ENCODE peak calls at places on chromosome 17, in six cellular contexts. One of them, this sample, is unnamed.

GRCh38 chr17:79711715-79712305 is 18.9 kb upstream of the ENPP7 start:
- DNase-seq in AG09309: no peak
- DNase-seq in brain microvascular endothelial cell: no peak
- DNase-seq in prostate gland: peak; percentile 46
- DNase-seq in left ventricle myocardium inferior: no peak
- DNase-seq in Panc1: no peak
- DNase-seq in this sample: no peak

GRCh38 chr17:35944151-35944550 is 638 bp upstream of the LYZL6 start:
- DNase-seq in AG09309: no peak
- DNase-seq in brain microvascular endothelial cell: peak; percentile 20
- DNase-seq in Panc1: no peak
- DNase-seq in left ventricle myocardium inferior: no peak
- DNase-seq in prostate gland: no peak
- DNase-seq in this sample: no peak

GRCh38 chr17:71412803-71413202 is 708.0 kb upstream of the SOX9 start:
- DNase-seq in Panc1: peak; percentile 93
- DNase-seq in brain microvascular endothelial cell: peak; percentile 95
- DNase-seq in left ventricle myocardium inferior: no peak
- DNase-seq in prostate gland: no peak
- DNase-seq in AG09309: peak; percentile 93
- DNase-seq in this sample: no peak

GRCh38 chr17:36131436-36131835 is 27.8 kb downstream of the CCL4 start:
- DNase-seq in brain microvascular endothelial cell: no peak
- DNase-seq in left ventricle myocardium inferior: no peak
- DNase-seq in AG09309: no peak
- DNase-seq in prostate gland: no peak
- DNase-seq in Panc1: no peak
- DNase-seq in this sample: no peak

GRCh38 chr17:63823659-63824331 is 3.4 kb upstream of the PSMC5 start:
- DNase-seq in AG09309: no peak
- DNase-seq in left ventricle myocardium inferior: no peak
- DNase-seq in Panc1: no peak
- DNase-seq in brain microvascular endothelial cell: no peak
- DNase-seq in prostate gland: no peak
- DNase-seq in this sample: no peak

GRCh38 chr17:41464682-41465081 is 2.5 kb downstream of the KRT32 start:
- DNase-seq in AG09309: peak; percentile 89
- DNase-seq in left ventricle myocardium inferior: peak; percentile 42
- DNase-seq in prostate gland: peak; percentile 87
- DNase-seq in brain microvascular endothelial cell: peak; percentile 78
- DNase-seq in Panc1: peak; percentile 90
- DNase-seq in this sample: no peak

GRCh38 chr17:60253048-60253447 is 103.3 kb downstream of the CA4 start:
- DNase-seq in left ventricle myocardium inferior: no peak
- DNase-seq in AG09309: no peak
- DNase-seq in brain microvascular endothelial cell: no peak
- DNase-seq in Panc1: no peak
- DNase-seq in prostate gland: no peak
- DNase-seq in this sample: no peak

GRCh38 chr17:18361837-18362380 is 1.4 kb downstream of the SHMT1 start:
- DNase-seq in prostate gland: no peak
- DNase-seq in brain microvascular endothelial cell: no peak
- DNase-seq in left ventricle myocardium inferior: no peak
- DNase-seq in Panc1: no peak
- DNase-seq in AG09309: no peak
- DNase-seq in this sample: no peak

GRCh38 chr17:82520041-82520910 is 744 bp downstream of the FOXK2 start:
- DNase-seq in AG09309: no peak
- DNase-seq in prostate gland: no peak
- DNase-seq in brain microvascular endothelial cell: no peak
- DNase-seq in left ventricle myocardium inferior: peak; percentile 20
- DNase-seq in Panc1: no peak
- DNase-seq in this sample: peak; percentile 65

GRCh38 chr17:58960068-58960467 is 146.6 kb downstream of the TRIM37 start:
- DNase-seq in brain microvascular endothelial cell: peak; percentile 68
- DNase-seq in prostate gland: peak; percentile 72
- DNase-seq in AG09309: peak; percentile 38
- DNase-seq in left ventricle myocardium inferior: no peak
- DNase-seq in Panc1: no peak
- DNase-seq in this sample: peak; percentile 20

GRCh38 chr17:35076874-35077273 is 13.4 kb upstream of the RFFL start:
- DNase-seq in AG09309: no peak
- DNase-seq in Panc1: no peak
- DNase-seq in left ventricle myocardium inferior: no peak
- DNase-seq in prostate gland: no peak
- DNase-seq in brain microvascular endothelial cell: no peak
- DNase-seq in this sample: no peak

GRCh38 chr17:29162082-29162908 is 17.9 kb downstream of the MYO18A start:
- DNase-seq in brain microvascular endothelial cell: no peak
- DNase-seq in prostate gland: no peak
- DNase-seq in left ventricle myocardium inferior: no peak
- DNase-seq in AG09309: no peak
- DNase-seq in Panc1: no peak
- DNase-seq in this sample: no peak

GRCh38 chr17:70945386-70945785 is 776.1 kb downstream of the KCNJ2 start:
- DNase-seq in brain microvascular endothelial cell: no peak
- DNase-seq in AG09309: no peak
- DNase-seq in left ventricle myocardium inferior: no peak
- DNase-seq in prostate gland: no peak
- DNase-seq in Panc1: no peak
- DNase-seq in this sample: no peak

GRCh38 chr17:64084940-64085649 is 44.8 kb downstream of the ERN1 start:
- DNase-seq in left ventricle myocardium inferior: no peak
- DNase-seq in prostate gland: no peak
- DNase-seq in brain microvascular endothelial cell: no peak
- DNase-seq in Panc1: no peak
- DNase-seq in AG09309: no peak
- DNase-seq in this sample: no peak

GRCh38 chr17:69373069-69373468 is 41.4 kb upstream of the MAP2K6 start:
- DNase-seq in left ventricle myocardium inferior: no peak
- DNase-seq in AG09309: no peak
- DNase-seq in prostate gland: no peak
- DNase-seq in brain microvascular endothelial cell: no peak
- DNase-seq in Panc1: no peak
- DNase-seq in this sample: no peak

GRCh38 chr17:39813631-39814030 is 50.5 kb downstream of the IKZF3 start:
- DNase-seq in left ventricle myocardium inferior: no peak
- DNase-seq in prostate gland: no peak
- DNase-seq in AG09309: no peak
- DNase-seq in Panc1: no peak
- DNase-seq in brain microvascular endothelial cell: no peak
- DNase-seq in this sample: no peak

GRCh38 chr17:80799553-80800403 is 191.9 kb upstream of the CHMP6 start:
- DNase-seq in AG09309: no peak
- DNase-seq in Panc1: no peak
- DNase-seq in brain microvascular endothelial cell: no peak
- DNase-seq in prostate gland: no peak
- DNase-seq in left ventricle myocardium inferior: no peak
- DNase-seq in this sample: no peak

GRCh38 chr17:48599373-48599772 is 5.4 kb downstream of the HOXB6 start:
- DNase-seq in prostate gland: no peak
- DNase-seq in left ventricle myocardium inferior: no peak
- DNase-seq in brain microvascular endothelial cell: no peak
- DNase-seq in AG09309: no peak
- DNase-seq in Panc1: no peak
- DNase-seq in this sample: no peak

GRCh38 chr17:75731716-75732498 is 10.6 kb downstream of the ITGB4 start:
- DNase-seq in Panc1: no peak
- DNase-seq in prostate gland: no peak
- DNase-seq in left ventricle myocardium inferior: no peak
- DNase-seq in AG09309: no peak
- DNase-seq in brain microvascular endothelial cell: no peak
- DNase-seq in this sample: no peak

GRCh38 chr17:63474174-63474913 is 2.5 kb upstream of the ACE start:
- DNase-seq in AG09309: no peak
- DNase-seq in left ventricle myocardium inferior: peak; percentile 57
- DNase-seq in prostate gland: peak; percentile 40
- DNase-seq in brain microvascular endothelial cell: no peak
- DNase-seq in Panc1: no peak
- DNase-seq in this sample: no peak

GRCh38 chr17:51005768-51006167 is 114.9 kb downstream of the SPAG9 start:
- DNase-seq in brain microvascular endothelial cell: no peak
- DNase-seq in AG09309: no peak
- DNase-seq in prostate gland: no peak
- DNase-seq in Panc1: no peak
- DNase-seq in left ventricle myocardium inferior: no peak
- DNase-seq in this sample: no peak

GRCh38 chr17:17358866-17359265 is 55.7 kb downstream of the NT5M start:
- DNase-seq in Panc1: no peak
- DNase-seq in left ventricle myocardium inferior: no peak
- DNase-seq in brain microvascular endothelial cell: no peak
- DNase-seq in prostate gland: no peak
- DNase-seq in AG09309: no peak
- DNase-seq in this sample: no peak

GRCh38 chr17:50564916-50565315 is 4.4 kb downstream of the CACNA1G start:
- DNase-seq in AG09309: peak; percentile 62
- DNase-seq in brain microvascular endothelial cell: peak; percentile 36
- DNase-seq in left ventricle myocardium inferior: peak; percentile 67
- DNase-seq in prostate gland: no peak
- DNase-seq in Panc1: no peak
- DNase-seq in this sample: no peak

GRCh38 chr17:11980813-11981212 is 16.5 kb downstream of the ZNF18 start:
- DNase-seq in Panc1: no peak
- DNase-seq in prostate gland: no peak
- DNase-seq in left ventricle myocardium inferior: no peak
- DNase-seq in brain microvascular endothelial cell: peak; percentile 8
- DNase-seq in AG09309: no peak
- DNase-seq in this sample: no peak
- TF ChIP-seq CTCF in Panc1: peak; percentile 39
- TF ChIP-seq CTCF in prostate gland: no peak
- TF ChIP-seq CTCF in left ventricle myocardium inferior: peak; percentile 21
- TF ChIP-seq CTCF in brain microvascular endothelial cell: peak; percentile 42
- TF ChIP-seq CTCF in AG09309: peak; percentile 24
- TF ChIP-seq CTCF in this sample: peak; percentile 21

GRCh38 chr17:74119960-74120359 is 83.5 kb upstream of the RPL38 start:
- DNase-seq in Panc1: no peak
- DNase-seq in left ventricle myocardium inferior: no peak
- DNase-seq in AG09309: no peak
- DNase-seq in prostate gland: no peak
- DNase-seq in brain microvascular endothelial cell: no peak
- DNase-seq in this sample: no peak

GRCh38 chr17:74123866-74124265 is 79.6 kb upstream of the RPL38 start:
- DNase-seq in left ventricle myocardium inferior: no peak
- DNase-seq in Panc1: no peak
- DNase-seq in brain microvascular endothelial cell: no peak
- DNase-seq in AG09309: no peak
- DNase-seq in prostate gland: no peak
- DNase-seq in this sample: no peak

GRCh38 chr17:74126179-74126900 is 77.1 kb upstream of the RPL38 start:
- DNase-seq in Panc1: no peak
- DNase-seq in AG09309: no peak
- DNase-seq in brain microvascular endothelial cell: no peak
- DNase-seq in prostate gland: no peak
- DNase-seq in left ventricle myocardium inferior: no peak
- DNase-seq in this sample: no peak

GRCh38 chr17:74125160-74125559 is 78.3 kb upstream of the RPL38 start:
- DNase-seq in Panc1: no peak
- DNase-seq in AG09309: no peak
- DNase-seq in left ventricle myocardium inferior: no peak
- DNase-seq in brain microvascular endothelial cell: no peak
- DNase-seq in prostate gland: no peak
- DNase-seq in this sample: no peak

DNA sequence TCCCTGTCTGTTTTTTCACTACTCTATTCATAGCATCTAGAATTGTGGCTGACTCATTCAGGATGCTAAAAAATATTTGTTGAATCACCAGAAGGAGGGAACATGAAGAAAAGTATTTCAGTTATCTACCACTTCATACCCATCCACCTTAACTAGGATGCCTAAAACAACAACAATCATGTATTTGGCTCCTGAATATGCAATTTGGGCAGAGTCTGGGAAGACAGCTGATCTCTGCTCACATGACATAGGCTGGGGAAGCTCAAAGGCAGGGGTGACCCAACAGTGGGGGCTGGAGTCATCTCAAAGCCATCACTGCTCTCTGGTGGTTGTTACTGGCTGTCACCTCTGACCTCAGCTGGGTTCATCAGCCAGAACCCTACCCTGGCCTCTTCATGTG is 80.1 kb upstream of the RPL38 start:
- DNase-seq in brain microvascular endothelial cell: no peak
- DNase-seq in Panc1: no peak
- DNase-seq in AG09309: peak; percentile 7
- DNase-seq in left ventricle myocardium inferior: no peak
- DNase-seq in prostate gland: no peak
- DNase-seq in this sample: no peak
- TF ChIP-seq CTCF in brain microvascular endothelial cell: no peak
- TF ChIP-seq CTCF in Panc1: no peak
- TF ChIP-seq CTCF in AG09309: no peak
- TF ChIP-seq CTCF in left ventricle myocardium inferior: no peak
- TF ChIP-seq CTCF in prostate gland: no peak
- TF ChIP-seq CTCF in this sample: no peak

GRCh38 chr17:53792451-53792850 is 30.3 kb upstream of the KIF2B start:
- DNase-seq in AG09309: no peak
- DNase-seq in Panc1: no peak
- DNase-seq in left ventricle myocardium inferior: no peak
- DNase-seq in brain microvascular endothelial cell: no peak
- DNase-seq in prostate gland: no peak
- DNase-seq in this sample: no peak

GRCh38 chr17:53791551-53791950 is 31.2 kb upstream of the KIF2B start:
- DNase-seq in AG09309: no peak
- DNase-seq in Panc1: no peak
- DNase-seq in left ventricle myocardium inferior: no peak
- DNase-seq in prostate gland: no peak
- DNase-seq in brain microvascular endothelial cell: no peak
- DNase-seq in this sample: no peak

GRCh38 chr17:53794875-53795274 is 27.9 kb upstream of the KIF2B start:
- DNase-seq in left ventricle myocardium inferior: no peak
- DNase-seq in Panc1: no peak
- DNase-seq in brain microvascular endothelial cell: no peak
- DNase-seq in AG09309: no peak
- DNase-seq in prostate gland: no peak
- DNase-seq in this sample: no peak

GRCh38 chr17:53796642-53797041 is 26.1 kb upstream of the KIF2B start:
- DNase-seq in brain microvascular endothelial cell: no peak
- DNase-seq in prostate gland: no peak
- DNase-seq in Panc1: no peak
- DNase-seq in left ventricle myocardium inferior: no peak
- DNase-seq in AG09309: no peak
- DNase-seq in this sample: no peak

GRCh38 chr17:53792997-53793396 is 29.7 kb upstream of the KIF2B start:
- DNase-seq in brain microvascular endothelial cell: no peak
- DNase-seq in prostate gland: no peak
- DNase-seq in left ventricle myocardium inferior: no peak
- DNase-seq in Panc1: no peak
- DNase-seq in AG09309: no peak
- DNase-seq in this sample: no peak
- TF ChIP-seq CTCF in brain microvascular endothelial cell: no peak
- TF ChIP-seq CTCF in prostate gland: no peak
- TF ChIP-seq CTCF in left ventricle myocardium inferior: no peak
- TF ChIP-seq CTCF in Panc1: no peak
- TF ChIP-seq CTCF in AG09309: no peak
- TF ChIP-seq CTCF in this sample: no peak

GRCh38 chr17:72661093-72661944 is 431.2 kb downstream of the SLC39A11 start:
- DNase-seq in brain microvascular endothelial cell: no peak
- DNase-seq in prostate gland: peak; percentile 77
- DNase-seq in AG09309: no peak
- DNase-seq in Panc1: no peak
- DNase-seq in left ventricle myocardium inferior: no peak
- DNase-seq in this sample: no peak
- TF ChIP-seq CTCF in brain microvascular endothelial cell: peak; percentile 61
- TF ChIP-seq CTCF in prostate gland: no peak
- TF ChIP-seq CTCF in AG09309: peak; percentile 20
- TF ChIP-seq CTCF in Panc1: peak; percentile 69
- TF ChIP-seq CTCF in left ventricle myocardium inferior: no peak
- TF ChIP-seq CTCF in this sample: peak; percentile 27